ENCODE peak calls at places on chromosomes 6 and 20, in seven cellular contexts. D, B, C, H, Z, J and F are unnamed samples.

GRCh38 chr6:14270925-14271791 is 153.6 kb downstream of the CD83 start:
- DNase-seq in H (no peak), D (no peak), B (no peak), Z (no peak), J (peak), C (no peak), F (no peak)

GRCh38 chr6:96907498-96907897 is 9.8 kb upstream of the NDUFAF4 start:
- DNase-seq in B (no peak), D (no peak), H (no peak), Z (peak), C (peak), J (peak), F (no peak)

GRCh38 chr6:53398541-53399344 is 50.0 kb upstream of the ELOVL5 start:
- DNase-seq in C (no peak), B (no peak), H (no peak), Z (no peak), J (no peak), D (no peak), F (no peak)

GRCh38 chr6:39090036-39090435 is 24.9 kb downstream of the SAYSD1 start:
- DNase-seq in D (no peak), H (no peak), J (no peak), C (no peak), B (no peak), Z (no peak), F (no peak)

GRCh38 chr6:117411474-117411873 is 14.3 kb downstream of the ROS1 start:
- DNase-seq in J (no peak), D (no peak), B (no peak), Z (no peak), H (no peak), C (no peak), F (no peak)

GRCh38 chr6:148616811-148617210 is 130.0 kb upstream of the UST start:
- DNase-seq in B (no peak), J (no peak), H (no peak), D (no peak), C (no peak), Z (no peak), F (no peak)

GRCh38 chr6:168865-169455 is 123.3 kb upstream of the DUSP22 start:
- DNase-seq in H (peak), D (no peak), J (no peak), C (peak), B (peak), Z (no peak), F (peak)

GRCh38 chr20:44615876-44616603 is 33.7 kb downstream of the PKIG start:
- DNase-seq in D (peak), J (no peak), H (no peak), B (peak), Z (no peak), C (no peak), F (no peak)

GRCh38 chr6:129497591-129498555 is 212.1 kb downstream of the ARHGAP18 start:
- DNase-seq in C (no peak), H (peak), J (no peak), Z (no peak), D (no peak), B (no peak), F (no peak)

GRCh38 chr20:33015114-33015491 is 7.6 kb downstream of the BPIFB2 start:
- DNase-seq in H (no peak), J (no peak), Z (no peak), C (no peak), B (no peak), D (no peak), F (no peak)

GRCh38 chr6:36139991-36140710 is 9.8 kb downstream of the MAPK13 start:
- DNase-seq in H (no peak), Z (no peak), B (peak), C (no peak), D (no peak), J (no peak), F (peak)

GRCh38 chr6:14333556-14334305 is 216.2 kb downstream of the CD83 start:
- DNase-seq in C (no peak), H (no peak), Z (no peak), J (no peak), B (no peak), D (no peak), F (peak)

GRCh38 chr20:20037960-20038359 is 14.3 kb downstream of the CRNKL1 start:
- DNase-seq in D (no peak), C (no peak), Z (no peak), J (peak), H (no peak), B (peak), F (peak)

GRCh38 chr6:41938590-41938989 is 3.0 kb downstream of the CCND3 start:
- DNase-seq in C (no peak), B (no peak), Z (no peak), J (no peak), H (no peak), D (no peak), F (no peak)

GRCh38 chr6:97586344-97586743 is 303.3 kb upstream of the MMS22L start:
- DNase-seq in B (peak), H (peak), D (no peak), C (peak), Z (no peak), J (no peak), F (peak)

GRCh38 chr6:35038076-35038475 is 103.1 kb downstream of the TCP11 start:
- DNase-seq in C (no peak), D (no peak), J (no peak), B (peak), Z (no peak), H (no peak), F (peak)

GRCh38 chr6:112931835-112932234 is 584.7 kb downstream of the RFPL4B start:
- DNase-seq in Z (no peak), C (no peak), B (no peak), H (no peak), D (no peak), J (no peak), F (peak)

GRCh38 chr6:48641544-48641943 is 530.5 kb upstream of the PTCHD4 start:
- DNase-seq in J (peak), Z (no peak), B (no peak), D (no peak), C (no peak), H (no peak), F (no peak)

GRCh38 chr20:3560162-3560561 is 89.3 kb downstream of the ATRN start:
- DNase-seq in Z (no peak), D (no peak), H (no peak), C (no peak), B (no peak), J (no peak), F (no peak)

GRCh38 chr20:40254023-40254772 is 434.8 kb downstream of the MAFB start:
- DNase-seq in B (no peak), Z (no peak), H (no peak), J (no peak), D (no peak), C (no peak), F (no peak)

GRCh38 chr6:88877893-88878292 is 85.5 kb downstream of the RNGTT start:
- DNase-seq in J (no peak), C (no peak), H (no peak), D (no peak), Z (no peak), B (no peak), F (no peak)

GRCh38 chr6:35050291-35050987 is 90.7 kb downstream of the TCP11 start:
- DNase-seq in B (no peak), J (no peak), Z (no peak), C (no peak), D (no peak), H (no peak), F (no peak)

GRCh38 chr6:87237804-87238203 is 82.4 kb downstream of the ZNF292 start:
- DNase-seq in H (no peak), Z (no peak), J (no peak), B (peak), C (peak), D (no peak), F (peak)

GRCh38 chr6:21914121-21914973 is 320.8 kb downstream of the SOX4 start:
- DNase-seq in C (no peak), D (peak), H (no peak), J (no peak), Z (no peak), B (no peak), F (no peak)

GRCh38 chr6:28383235-28384142 is 16.1 kb downstream of the ZSCAN12 start:
- DNase-seq in D (peak), Z (no peak), H (peak), J (peak), B (peak), C (peak), F (peak)

GRCh38 chr6:22877946-22878705 is 308.8 kb downstream of the HDGFL1 start:
- DNase-seq in D (no peak), H (no peak), J (no peak), Z (no peak), B (peak), C (no peak), F (peak)

GRCh38 chr20:44803383-44803941 is 6.9 kb downstream of the RIMS4 start:
- DNase-seq in D (peak), Z (no peak), H (peak), J (no peak), B (no peak), C (no peak), F (no peak)

GRCh38 chr20:164618-165017 is 7.4 kb downstream of the DEFB127 start:
- DNase-seq in J (no peak), C (no peak), D (no peak), H (no peak), Z (no peak), B (no peak), F (no peak)

GRCh38 chr6:129416337-129416990 is 293.5 kb downstream of the ARHGAP18 start:
- DNase-seq in J (no peak), H (no peak), Z (no peak), C (no peak), B (no peak), D (no peak), F (no peak)

GRCh38 chr20:50226093-50226974 is 35.7 kb downstream of the CEBPB start:
- DNase-seq in Z (no peak), H (no peak), B (no peak), C (no peak), J (no peak), D (no peak), F (no peak)

GRCh38 chr20:47019106-47019824 is 124.6 kb downstream of the EYA2 start:
- DNase-seq in C (no peak), J (no peak), B (peak), H (peak), D (no peak), Z (no peak), F (no peak)

GRCh38 chr20:62875419-62876355 is 14.1 kb upstream of the TCFL5 start:
- DNase-seq in D (peak), Z (no peak), J (peak), C (no peak), H (peak), B (peak), F (peak)
- H3K4me3 ChIP-seq in D (peak), Z (no peak), J (no peak), C (no peak), H (no peak), B (no peak), F (no peak)

GRCh38 chr6:107987805-107988204 is 29.8 kb upstream of the SEC63 start:
- DNase-seq in J (no peak), B (peak), H (no peak), Z (no peak), C (no peak), D (no peak), F (peak)
- H3K4me3 ChIP-seq in J (no peak), B (peak), H (no peak), Z (no peak), C (no peak), D (no peak), F (no peak)

DNA sequence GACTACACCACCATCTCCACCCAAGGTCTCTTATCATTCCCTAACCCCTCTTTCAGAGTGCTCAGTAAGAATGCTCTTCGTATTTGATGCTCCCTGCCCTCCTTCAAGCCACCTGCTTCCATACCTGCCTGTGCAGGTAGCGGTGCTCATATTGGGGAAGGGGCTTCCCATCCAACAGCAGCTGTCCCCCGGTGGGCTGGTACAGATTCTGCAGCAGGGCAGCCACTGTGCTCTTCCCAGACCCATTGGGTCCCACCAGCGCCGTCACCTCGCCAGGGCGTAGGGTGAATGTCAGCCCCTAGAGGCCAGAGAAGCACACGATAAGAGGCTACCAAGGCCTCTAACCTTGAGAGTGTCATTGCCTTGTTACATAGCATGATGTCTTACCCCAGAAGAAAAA is 3.9 kb upstream of the PSMB8 start:
- DNase-seq in Z (no peak), B (no peak), H (no peak), C (no peak), J (no peak), D (no peak), F (no peak)
- H3K4me3 ChIP-seq in Z (peak), B (no peak), H (no peak), C (no peak), J (no peak), D (no peak), F (no peak)

DNA sequence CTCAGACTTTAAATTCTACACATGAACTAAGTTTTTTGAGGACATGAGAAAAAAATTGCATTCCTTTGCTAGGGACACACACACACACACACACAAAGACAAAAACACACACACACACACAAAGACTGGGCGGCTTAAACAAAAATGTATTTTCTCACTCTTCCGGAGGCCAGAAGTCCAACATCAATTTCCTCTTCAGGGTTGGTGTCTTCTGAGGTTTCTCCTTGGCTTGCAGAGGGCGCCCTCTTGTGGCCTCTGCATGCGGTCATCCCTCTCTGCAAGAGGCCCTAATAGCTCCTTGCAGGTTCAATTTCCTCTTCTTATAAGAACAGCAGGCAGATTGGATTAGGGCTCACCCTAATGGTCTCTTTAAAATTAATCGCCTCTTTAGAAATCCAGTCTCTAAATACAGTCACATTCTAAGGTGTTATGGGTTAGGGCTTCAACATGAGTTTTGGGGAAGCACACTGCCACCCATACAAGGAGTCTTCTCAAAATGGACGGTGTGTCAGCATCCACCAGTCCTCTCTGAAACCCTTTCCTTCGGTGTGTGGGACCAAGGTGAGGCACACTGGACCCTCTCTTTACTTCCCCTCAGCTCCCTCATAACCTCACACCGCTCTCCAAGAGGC is 61.4 kb downstream of the GPR6 start:
- DNase-seq in Z (peak), C (peak), D (peak), H (peak), B (peak), J (peak), F (peak)
- H3K4me3 ChIP-seq in Z (peak), C (peak), D (no peak), H (no peak), B (peak), J (peak), F (no peak)

DNA sequence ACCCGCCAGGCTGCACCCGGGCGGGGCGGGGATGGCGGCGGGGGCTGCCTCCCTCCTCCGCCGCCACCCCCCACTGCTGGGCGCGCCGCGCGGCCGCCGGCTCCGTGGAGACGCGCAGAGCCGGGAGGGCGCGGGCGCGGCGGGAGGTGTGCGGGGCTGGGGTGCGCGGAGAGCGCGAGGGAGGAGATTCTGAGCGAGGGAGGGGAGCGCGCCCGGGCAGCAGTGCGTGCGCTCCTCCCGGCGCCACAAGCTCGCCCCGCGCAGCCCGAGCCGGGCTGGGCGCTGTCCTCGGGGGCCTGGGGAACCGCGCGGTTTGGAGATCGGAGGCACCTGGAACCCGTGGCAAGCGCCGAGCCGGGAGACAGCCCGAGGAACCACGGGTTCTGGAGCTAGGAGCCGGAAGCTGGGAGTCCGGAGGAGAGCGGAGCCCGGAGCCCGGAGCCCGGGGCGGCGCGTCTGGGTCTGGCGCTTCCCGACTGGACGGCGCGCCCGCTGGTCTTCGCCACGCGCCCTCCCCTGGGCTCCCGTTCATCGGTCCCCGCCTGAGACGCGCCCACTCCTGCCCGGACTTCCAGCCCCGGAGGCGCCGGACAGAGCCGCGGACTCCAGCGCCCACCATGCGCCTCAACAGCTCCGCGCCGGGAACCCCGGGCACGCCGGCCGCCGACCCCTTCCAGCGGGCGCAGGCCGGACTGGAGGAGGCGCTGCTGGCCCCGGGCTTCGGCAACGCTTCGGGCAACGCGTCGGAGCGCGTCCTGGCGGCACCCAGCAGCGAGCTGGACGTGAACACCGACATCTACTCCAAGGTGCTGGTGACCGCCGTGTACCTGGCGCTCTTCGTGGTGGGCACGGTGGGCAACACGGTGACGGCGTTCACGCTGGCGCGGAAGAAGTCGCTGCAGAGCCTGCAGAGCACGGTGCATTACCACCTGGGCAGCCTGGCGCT is at the start of gene NTSR1:
- DNase-seq in D (no peak), J (no peak), C (no peak), H (peak), Z (no peak), B (peak), F (peak)
- H3K4me3 ChIP-seq in D (no peak), J (peak), C (no peak), H (no peak), Z (no peak), B (peak), F (no peak)

DNA sequence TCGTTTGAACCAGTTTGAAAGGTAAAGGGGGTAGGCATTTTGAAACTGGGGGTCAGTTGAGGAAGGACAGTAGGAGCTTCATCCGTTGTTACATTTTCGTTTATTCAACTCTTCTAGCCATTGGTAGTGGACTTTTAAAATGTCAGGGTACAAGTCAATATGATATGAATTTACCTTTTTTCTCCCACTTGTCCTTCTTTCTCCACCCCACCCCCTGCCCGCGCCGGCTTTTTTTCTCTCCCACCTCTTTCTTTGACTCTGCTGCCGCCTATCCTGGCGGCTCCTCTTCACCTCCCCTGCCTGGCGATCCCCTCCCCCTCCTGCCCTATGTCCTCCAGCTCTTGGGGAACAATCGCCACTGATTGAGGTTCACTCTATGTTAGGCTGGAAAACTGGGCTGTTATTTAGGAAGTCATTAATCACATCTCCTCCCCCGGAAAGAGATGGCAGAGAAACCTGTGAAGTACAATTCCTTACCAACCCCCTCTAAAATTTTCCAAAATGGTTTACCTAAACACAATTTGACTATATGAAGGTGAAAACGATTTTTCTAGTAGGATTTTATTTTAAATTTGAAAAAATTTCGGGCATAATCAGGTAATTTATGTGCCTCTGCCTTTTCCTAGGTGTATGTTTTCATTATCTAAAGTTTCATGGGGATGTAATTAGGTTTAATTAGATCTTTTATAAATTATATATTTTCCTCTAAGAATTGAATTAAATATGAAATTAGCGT is 812 bp upstream of the LIN28B start:
- DNase-seq in Z (no peak), H (peak), C (no peak), J (no peak), D (no peak), B (peak), F (peak)
- H3K4me3 ChIP-seq in Z (no peak), H (peak), C (no peak), J (no peak), D (no peak), B (peak), F (no peak)